ENCODE peak calls at places on chromosomes 5 and 9, in nine cellular contexts. U is psoas muscle, I is stomach, H is heart right ventricle, B is PC-9, W is left lung, S is mammary epithelial cell, V is PC-3, M is IMR-90. J is an unnamed sample. For H3K4me1, the result is how much of the 10 kb centered on the place peaks cover.

GRCh38 chr9:85959955-85960354 is 19.0 kb downstream of the NAA35 start:
- DNase-seq in H (no peak), M (no peak), W (no peak), V (no peak), B (no peak), U (no peak), I (no peak), S (no peak), J (no peak)

GRCh38 chr5:128053291-128053954 is 30.1 kb upstream of the SLC12A2 start:
- DNase-seq in W (no peak), M (peak), S (no peak), U (no peak), I (no peak), B (peak), V (peak), H (no peak), J (no peak)

GRCh38 chr9:132632426-132632825 is 37.4 kb downstream of the DDX31 start:
- DNase-seq in H (no peak), U (no peak), I (no peak), V (peak), B (no peak), S (no peak), W (no peak), M (no peak), J (no peak)

GRCh38 chr9:35842795-35843194 is 13.8 kb downstream of the TMEM8B start:
- DNase-seq in I (no peak), H (no peak), V (no peak), U (no peak), B (no peak), M (no peak), W (no peak), S (no peak), J (no peak)

GRCh38 chr9:65403721-65404120 is 118.7 kb upstream of the FOXD4L5 start:
- DNase-seq in H (no peak), V (no peak), S (no peak), B (no peak), W (no peak), M (no peak), U (no peak), I (no peak), J (no peak)

GRCh38 chr5:145473032-145473642 is 362.0 kb downstream of the PRELID2 start:
- DNase-seq in W (no peak), V (no peak), M (peak), U (no peak), B (no peak), I (no peak), S (no peak), H (no peak), J (no peak)

GRCh38 chr5:163434410-163434866 is 3.0 kb upstream of the CCNG1 start:
- DNase-seq in V (peak), M (peak), I (peak), U (no peak), H (no peak), W (no peak), S (peak), B (no peak), J (no peak)

GRCh38 chr5:121182788-121183490 is 668.7 kb upstream of the FTMT start:
- DNase-seq in W (no peak), B (no peak), S (peak), V (peak), H (no peak), M (peak), U (no peak), I (no peak), J (no peak)

GRCh38 chr9:70398145-70398556 is 16.3 kb downstream of the KLF9 start:
- DNase-seq in U (no peak), V (no peak), H (no peak), W (no peak), B (no peak), M (no peak), S (no peak), I (no peak), J (no peak)

GRCh38 chr9:75667155-75667554 is 223.3 kb upstream of the PCSK5 start:
- DNase-seq in H (no peak), W (no peak), V (no peak), M (no peak), U (no peak), I (no peak), B (no peak), S (no peak), J (no peak)

GRCh38 chr9:85430659-85431370 is 310.9 kb downstream of the AGTPBP1 start:
- DNase-seq in H (peak), U (no peak), I (no peak), B (no peak), S (no peak), V (no peak), W (no peak), M (no peak), J (no peak)

GRCh38 chr9:126626117-126627022 is 12.6 kb downstream of the LMX1B start:
- DNase-seq in S (no peak), H (no peak), B (no peak), W (no peak), M (no peak), U (no peak), I (no peak), V (no peak), J (no peak)

GRCh38 chr5:161544350-161544765 is 2.2 kb downstream of the GABRB2 start:
- DNase-seq in H (no peak), S (peak), W (peak), I (no peak), B (no peak), V (peak), U (no peak), M (peak), J (no peak)

GRCh38 chr9:109799792-109800191 is 19.8 kb downstream of the PALM2AKAP2 start:
- DNase-seq in I (no peak), U (no peak), V (peak), S (peak), H (no peak), W (no peak), M (peak), B (no peak), J (no peak)

GRCh38 chr5:16935271-16936149 is 578 bp downstream of the MYO10 start:
- DNase-seq in H (peak), V (peak), I (peak), W (peak), S (peak), B (peak), U (peak), M (no peak), J (no peak)

GRCh38 chr9:1460143-1460769 is 410.1 kb downstream of the DMRT2 start:
- DNase-seq in W (no peak), S (peak), V (peak), H (no peak), I (no peak), B (no peak), M (no peak), U (no peak), J (no peak)

GRCh38 chr5:66958126-66958983 is 238.2 kb downstream of the CD180 start:
- DNase-seq in I (no peak), B (no peak), H (peak), M (peak), W (no peak), S (peak), U (no peak), V (peak), J (no peak)
- H3K4me3 ChIP-seq in I (peak), B (no peak), H (peak), M (peak), W (peak), S (peak), U (peak), V (peak), J (no peak)

DNA sequence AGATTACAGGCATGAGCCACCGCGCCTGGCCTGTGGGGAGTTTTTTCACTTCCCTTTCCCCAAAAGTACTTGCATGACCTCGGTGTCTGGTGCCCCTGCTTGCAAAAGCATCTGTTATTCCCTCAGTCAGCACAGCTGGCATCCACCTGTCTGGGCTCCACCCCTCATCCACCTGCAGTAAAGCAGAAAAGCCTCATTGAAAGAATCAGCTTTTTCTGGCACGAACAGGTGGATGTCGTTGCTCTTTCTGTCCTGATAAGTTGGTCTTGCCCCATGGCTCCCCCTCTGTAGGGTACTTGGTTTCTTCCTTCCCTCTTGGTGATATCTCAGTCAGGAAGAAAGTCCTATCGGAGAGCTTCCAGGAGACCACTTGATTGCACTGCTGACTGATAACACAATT is 37.4 kb downstream of the WWC1 start:
- DNase-seq in U (no peak), B (peak), V (peak), M (peak), S (no peak), I (peak), H (no peak), W (no peak), J (no peak)
- H3K4me1 ChIP-seq in U (under half), B (half or more), V (half or more), M (under half), S (under half), I (half or more), H (under half), W (under half), J (under half)

DNA sequence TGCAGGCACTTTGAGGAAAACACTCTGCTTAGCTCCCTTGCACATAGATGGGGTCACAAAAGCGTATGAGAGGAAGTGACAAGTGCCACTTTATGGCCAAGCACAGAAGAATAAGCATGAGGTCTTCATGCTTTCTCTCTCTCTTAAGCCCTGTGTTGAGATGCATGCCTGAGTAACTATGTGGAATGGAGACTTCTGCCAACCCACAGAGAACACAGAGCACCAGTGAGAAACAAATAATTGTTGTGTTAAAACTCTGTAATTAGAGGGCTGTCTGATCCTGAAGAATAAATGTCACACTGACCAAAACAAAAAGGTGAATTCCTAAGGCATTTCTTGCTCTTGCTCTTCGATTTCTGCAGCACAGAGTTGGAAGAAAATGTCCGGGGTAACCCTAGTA is 488.5 kb downstream of the CTNND2 start:
- DNase-seq in B (no peak), V (no peak), U (no peak), W (no peak), S (no peak), H (no peak), M (no peak), I (no peak), J (no peak)
- TF ChIP-seq CTCF in B (no peak), V (no peak), U (no peak), W (no peak), S (no peak), H (no peak), M (no peak), I (no peak), J (no peak)

DNA sequence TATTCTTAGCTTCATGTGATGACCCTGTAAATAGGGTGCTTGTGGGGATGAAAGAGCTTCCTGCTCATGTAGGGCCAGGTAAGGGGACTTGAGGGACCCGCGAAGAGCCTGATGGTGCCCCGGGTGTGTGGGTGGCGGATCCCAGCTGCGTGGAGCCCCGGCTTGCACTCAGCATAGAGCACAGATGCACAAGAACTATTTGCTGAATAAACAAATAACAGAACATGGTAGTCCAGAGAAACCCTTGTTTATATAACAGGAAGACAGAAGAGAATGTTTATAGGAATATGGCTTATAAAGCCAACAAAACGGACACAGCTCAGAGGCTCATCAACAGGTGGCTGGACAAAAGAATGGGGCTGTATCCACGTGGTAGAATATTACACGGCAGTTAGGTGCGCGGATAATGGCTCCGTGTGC is 106.9 kb upstream of the COL5A1 start:
- DNase-seq in S (no peak), V (no peak), U (no peak), B (no peak), W (peak), H (no peak), M (peak), I (no peak), J (no peak)
- H3K4me3 ChIP-seq in S (no peak), V (no peak), U (no peak), B (no peak), W (no peak), H (no peak), M (no peak), I (no peak), J (no peak)

DNA sequence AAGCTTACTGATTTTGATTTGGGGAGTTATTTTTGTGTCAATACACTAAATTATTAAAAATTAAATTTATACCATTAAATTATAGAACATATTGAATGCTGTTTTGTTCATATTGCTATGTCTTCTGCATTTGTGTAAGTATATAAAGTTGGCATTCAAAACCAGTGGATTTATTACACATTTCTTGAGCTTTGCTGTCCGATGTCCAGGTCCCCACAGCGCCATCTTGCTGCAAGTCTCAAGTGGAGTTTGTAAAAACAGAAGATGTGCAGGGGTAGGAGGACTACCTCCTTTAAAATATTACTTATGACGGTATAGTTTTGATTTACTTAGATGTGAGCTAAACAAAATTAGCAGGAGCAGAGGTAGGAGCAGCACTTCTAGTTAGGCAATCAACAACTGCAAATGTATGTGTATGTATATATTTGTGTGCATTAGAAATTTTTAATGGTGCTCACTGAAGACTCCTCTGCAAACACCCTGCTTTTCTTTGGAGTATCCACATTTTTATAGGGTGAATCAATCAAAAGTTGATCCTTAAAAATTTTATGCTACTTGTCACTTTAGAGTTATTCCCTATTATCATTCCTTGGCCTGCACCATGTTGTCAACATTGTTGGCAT is 37.4 kb downstream of the CPEB4 start:
- DNase-seq in S (no peak), H (peak), B (no peak), I (no peak), V (peak), U (no peak), M (peak), W (peak), J (peak)
- H3K4me1 ChIP-seq in S (under half), H (half or more), B (under half), I (half or more), V (under half), U (half or more), M (under half), W (under half), J (under half)

DNA sequence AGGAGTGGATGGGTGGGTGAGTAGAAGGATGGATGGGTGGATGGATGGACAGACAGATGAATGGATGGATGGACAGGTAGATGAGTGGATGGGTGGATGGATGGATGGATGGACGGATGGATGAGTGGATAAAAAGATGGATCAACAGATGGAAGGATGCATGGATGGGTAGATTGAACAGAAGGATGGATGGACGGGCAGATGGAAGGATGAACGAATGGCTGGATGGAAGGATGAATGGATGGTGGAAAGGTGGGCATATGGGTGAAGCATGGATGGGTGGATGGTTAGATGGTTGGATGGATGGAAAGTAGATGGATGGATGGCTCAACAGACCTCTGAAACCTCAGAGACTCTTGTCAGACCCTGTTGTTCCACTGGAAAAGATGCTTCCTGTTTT is 10.1 kb downstream of the FLT4 start:
- DNase-seq in V (no peak), I (no peak), M (no peak), H (no peak), B (no peak), U (no peak), S (no peak), W (no peak), J (no peak)
- TF ChIP-seq CTCF in V (no peak), I (no peak), M (no peak), H (no peak), B (no peak), U (no peak), S (no peak), W (no peak), J (no peak)

J was measured in CD8-positive, alpha-beta T cell.